ENCODE peak calls at places on chromosomes 12 and 14, in ten cellular contexts. A is MM.1S; L is mesendoderm; I is tibial nerve; B is osteoblast; O is upper lobe of left lung; D is colonic mucosa; T is CD4-positive, alpha-beta memory T cell; K is brain microvascular endothelial cell; H is left ventricle myocardium inferior. Z is an unnamed sample.

GRCh38 chr12:18373176-18373575 is 111.9 kb downstream of the PIK3C2G start:
- DNase-seq in O (no peak), K (no peak), B (no peak), A (no peak), D (no peak), T (no peak), I (no peak), L (no peak), H (no peak), Z (no peak)

GRCh38 chr14:54627718-54628345 is 60.9 kb downstream of the SAMD4A start:
- DNase-seq in L (peak), B (peak), K (peak), T (peak), H (peak), I (peak), D (peak), O (no peak), A (peak), Z (peak)

GRCh38 chr12:34398706-34399630 is 376.7 kb downstream of the ALG10 start:
- DNase-seq in H (peak), I (no peak), K (no peak), A (no peak), B (peak), T (no peak), D (peak), L (no peak), O (peak), Z (no peak)

GRCh38 chr14:73370561-73370960 is 87.8 kb downstream of the NUMB start:
- DNase-seq in T (no peak), A (no peak), D (no peak), L (no peak), O (no peak), K (no peak), B (no peak), I (no peak), H (no peak), Z (no peak)

GRCh38 chr12:44053550-44054243 is 217.8 kb downstream of the TMEM117 start:
- DNase-seq in B (peak), O (no peak), T (no peak), I (no peak), L (no peak), D (no peak), A (no peak), H (no peak), K (no peak), Z (no peak)

GRCh38 chr12:6949063-6949594 is 2.0 kb upstream of the PTPN6 start:
- DNase-seq in I (no peak), K (no peak), L (no peak), D (no peak), T (peak), H (peak), O (no peak), A (peak), B (peak), Z (no peak)

GRCh38 chr12:103944964-103945363 is 14.8 kb downstream of the HSP90B1 start:
- DNase-seq in D (no peak), L (no peak), A (no peak), T (no peak), H (no peak), B (no peak), K (no peak), I (no peak), O (no peak), Z (no peak)

GRCh38 chr12:57089259-57090245 is 638 bp downstream of the NAB2 start:
- DNase-seq in T (peak), K (peak), I (peak), A (no peak), H (peak), O (peak), B (peak), L (peak), D (peak), Z (peak)

GRCh38 chr14:24156840-24157239 is 4.2 kb upstream of the IRF9 start:
- DNase-seq in T (no peak), A (no peak), H (no peak), K (no peak), B (peak), O (no peak), I (no peak), D (no peak), L (no peak), Z (no peak)

GRCh38 chr14:63663428-63664142 is 21.9 kb upstream of the WDR89 start:
- DNase-seq in L (peak), D (no peak), O (no peak), H (no peak), A (no peak), B (no peak), T (no peak), I (no peak), K (no peak), Z (no peak)

GRCh38 chr14:83940253-83940652 is 1589.7 kb upstream of the FLRT2 start:
- DNase-seq in O (no peak), K (no peak), B (no peak), H (no peak), D (no peak), A (no peak), T (no peak), L (peak), I (no peak), Z (no peak)

GRCh38 chr12:4274960-4275868 is 1.7 kb downstream of the CCND2 start:
- DNase-seq in H (no peak), L (no peak), I (no peak), K (no peak), B (peak), A (no peak), O (no peak), D (peak), T (peak), Z (no peak)

GRCh38 chr14:105257464-105257863 is 9.1 kb downstream of the BTBD6 start:
- DNase-seq in A (no peak), K (no peak), D (peak), T (peak), O (no peak), L (no peak), H (no peak), I (no peak), B (peak), Z (no peak)

GRCh38 chr12:12486661-12487240 is 75.9 kb downstream of the DUSP16 start:
- DNase-seq in T (no peak), L (no peak), O (no peak), I (no peak), D (no peak), K (no peak), B (no peak), A (no peak), H (no peak), Z (no peak)

GRCh38 chr14:51014086-51014485 is 69.8 kb upstream of the PYGL start:
- DNase-seq in D (no peak), H (no peak), B (peak), I (no peak), A (no peak), O (no peak), K (peak), L (no peak), T (no peak), Z (no peak)

GRCh38 chr12:84058136-84058535 is 854.5 kb downstream of the SLC6A15 start:
- DNase-seq in O (no peak), A (no peak), H (no peak), K (no peak), D (no peak), L (peak), B (no peak), T (no peak), I (no peak), Z (no peak)

GRCh38 chr14:50025776-50026175 is 90.6 kb downstream of the VCPKMT start:
- DNase-seq in O (no peak), A (no peak), I (no peak), L (no peak), T (no peak), D (no peak), H (no peak), K (no peak), B (no peak), Z (no peak)

GRCh38 chr12:103505371-103506236 is 9.8 kb upstream of the C12orf42 start:
- DNase-seq in A (peak), D (no peak), L (no peak), O (no peak), H (no peak), K (no peak), I (no peak), B (no peak), T (no peak), Z (no peak)

GRCh38 chr14:79856357-79856756 is 354.9 kb downstream of the DIO2 start:
- DNase-seq in I (no peak), L (no peak), H (no peak), O (no peak), B (no peak), T (no peak), D (no peak), A (no peak), K (peak), Z (no peak)

GRCh38 chr12:64814432-64814831 is 10.0 kb upstream of the TBC1D30 start:
- DNase-seq in D (no peak), O (no peak), I (no peak), A (no peak), K (no peak), L (no peak), H (no peak), B (no peak), T (no peak), Z (no peak)

GRCh38 chr12:49059385-49060232 is 985 bp downstream of the KMT2D start:
- DNase-seq in D (peak), L (peak), I (no peak), B (peak), O (no peak), H (no peak), K (peak), A (peak), T (no peak), Z (no peak)

GRCh38 chr12:64450711-64451486 is 1.0 kb upstream of the TBK1 start:
- DNase-seq in O (peak), A (peak), D (peak), B (peak), I (no peak), H (no peak), T (no peak), K (peak), L (peak), Z (peak)

GRCh38 chr12:47832263-47832933 is 12.7 kb upstream of the HDAC7 start:
- DNase-seq in A (no peak), B (peak), H (no peak), O (no peak), T (no peak), K (no peak), L (no peak), D (no peak), I (no peak), Z (no peak)
- H3K27ac ChIP-seq in A (no peak), B (no peak), H (no peak), O (no peak), T (peak), K (no peak), L (no peak), D (no peak), I (no peak), Z (no peak)

DNA sequence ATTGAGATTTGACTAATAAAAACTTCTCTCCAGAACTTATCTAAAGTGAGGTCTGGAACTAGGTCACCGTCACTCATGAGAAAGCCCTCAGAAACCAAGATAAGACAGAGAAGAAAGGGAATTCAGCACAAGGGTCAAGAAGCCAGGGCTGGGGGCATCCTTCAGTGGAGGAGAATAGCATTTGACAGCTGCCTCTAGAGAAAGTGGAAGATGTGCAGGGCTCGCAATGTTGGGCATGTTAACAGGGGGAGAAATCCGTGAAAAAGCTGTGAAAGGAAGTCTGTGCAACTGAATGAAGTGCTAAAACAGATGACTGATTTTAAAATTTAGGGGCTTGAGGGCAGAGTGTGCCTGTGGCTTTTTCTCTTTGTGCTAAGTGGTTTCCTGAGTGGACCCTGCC is 97.7 kb upstream of the IFNG-AS1 start:
- DNase-seq in T (no peak), H (no peak), D (no peak), B (no peak), K (no peak), L (no peak), A (no peak), O (no peak), I (no peak), Z (no peak)
- H3K27ac ChIP-seq in T (no peak), H (no peak), D (no peak), B (no peak), K (no peak), L (no peak), A (no peak), O (no peak), I (no peak), Z (no peak)

DNA sequence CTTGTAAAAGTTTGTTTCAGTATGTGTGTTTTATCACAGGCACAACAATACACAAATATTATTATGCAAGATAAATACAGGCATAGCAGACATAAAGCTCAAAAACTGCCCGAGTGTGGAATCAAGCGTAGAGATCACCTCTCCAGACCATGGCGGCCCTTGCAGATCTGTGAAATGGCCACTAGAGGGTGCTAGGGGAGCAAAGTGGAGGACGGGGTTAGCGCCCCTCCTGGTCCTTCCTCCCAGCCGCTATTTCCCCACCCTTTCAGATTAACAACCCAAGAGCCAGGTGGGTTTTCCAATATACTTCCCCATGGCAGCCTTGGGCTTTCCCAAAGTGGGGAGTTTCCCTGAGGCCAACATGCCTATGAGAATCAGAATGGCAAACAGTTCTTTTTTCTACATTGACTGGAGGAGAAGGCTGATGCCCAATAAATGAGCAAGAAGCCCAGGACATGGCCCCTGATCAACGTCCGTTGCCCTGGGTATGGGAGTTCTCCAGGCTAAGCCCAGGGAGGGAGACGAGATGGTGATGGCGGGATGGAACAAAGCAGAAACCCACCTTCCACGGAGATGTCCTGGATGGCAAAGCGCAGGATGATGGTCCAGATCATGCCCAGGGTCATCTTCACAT is 67.4 kb downstream of the ACTN1 start:
- DNase-seq in T (peak), D (peak), B (peak), I (peak), L (peak), H (peak), A (peak), K (peak), O (peak), Z (no peak)
- H3K27ac ChIP-seq in T (no peak), D (no peak), B (peak), I (no peak), L (no peak), H (no peak), A (no peak), K (no peak), O (no peak), Z (no peak)

DNA sequence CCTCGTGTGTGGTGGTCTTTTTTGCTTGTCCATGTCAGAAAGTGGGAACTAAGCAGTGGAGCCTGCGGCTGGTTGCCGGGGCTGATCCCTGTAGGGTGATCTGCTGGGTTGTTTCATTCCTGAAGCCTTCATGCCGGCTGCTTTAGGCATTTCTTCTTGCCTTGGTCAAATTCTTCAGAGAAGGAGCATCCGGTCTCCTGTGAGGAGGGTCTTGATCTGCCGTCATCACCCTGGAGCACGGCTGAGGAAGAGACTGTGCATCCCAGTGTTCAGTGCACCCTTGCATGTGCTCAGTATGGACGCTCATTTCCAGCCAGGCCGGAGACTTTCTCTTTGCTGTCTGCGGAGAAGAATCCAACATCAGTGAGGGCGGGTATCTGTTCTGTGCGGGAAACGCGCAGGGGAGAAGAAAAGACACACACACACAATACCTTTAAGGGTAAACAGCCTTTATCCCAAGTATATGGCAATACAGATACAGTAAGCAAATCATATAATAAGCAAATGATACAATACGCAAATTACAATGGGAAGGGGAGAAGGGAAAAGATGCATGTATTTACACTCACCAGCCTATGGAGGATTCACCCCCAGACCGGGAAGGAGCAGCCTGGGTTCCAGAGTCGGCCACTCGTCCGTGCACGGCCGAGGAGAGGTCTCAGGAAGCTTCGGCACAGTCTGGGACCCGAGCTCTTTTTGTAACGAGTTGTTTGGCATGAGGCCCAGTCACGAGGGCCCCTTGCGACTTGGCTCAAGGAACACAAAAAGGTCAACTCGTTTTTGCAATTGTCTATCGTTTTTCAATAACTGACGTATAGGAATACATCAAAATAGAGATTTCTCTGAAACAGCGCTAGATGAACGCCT is 1366.8 kb upstream of the TMEM132C start:
- DNase-seq in O (no peak), I (no peak), H (no peak), D (no peak), A (no peak), T (no peak), B (no peak), L (no peak), K (no peak), Z (no peak)
- H3K27ac ChIP-seq in O (no peak), I (no peak), H (no peak), D (no peak), A (no peak), T (no peak), B (no peak), L (no peak), K (no peak), Z (no peak)

DNA sequence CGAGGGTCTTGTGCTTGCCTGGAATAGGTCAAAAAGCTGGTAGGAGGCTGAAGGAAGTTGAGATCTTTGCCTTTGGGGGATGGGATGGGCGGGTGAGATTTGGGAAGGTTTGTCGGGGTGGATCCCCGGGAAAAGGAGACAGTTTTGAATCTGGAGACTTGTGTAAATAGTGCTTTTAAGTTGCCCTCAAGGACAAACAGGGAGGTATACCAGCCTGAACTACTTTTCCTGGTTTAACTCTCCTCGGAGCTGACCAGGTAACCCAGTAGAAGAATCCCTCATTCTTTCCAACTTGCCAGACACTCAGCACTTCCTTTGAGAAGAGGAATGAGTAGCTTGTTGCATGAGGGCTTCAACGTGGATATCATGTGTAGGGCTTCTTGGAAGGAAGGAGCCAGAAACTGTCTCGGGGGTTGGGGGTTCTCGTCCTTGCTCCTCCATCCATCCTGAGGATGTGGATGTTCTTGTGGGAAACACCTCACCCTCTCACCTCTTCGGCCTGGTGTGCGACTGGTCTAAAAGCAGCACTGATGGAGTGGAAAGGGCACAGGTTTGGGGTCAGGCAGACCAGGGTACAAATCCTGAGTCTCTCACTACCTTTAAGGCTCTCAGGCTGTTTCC is 1.9 kb downstream of the TEAD4 start:
- DNase-seq in H (no peak), O (no peak), T (no peak), B (peak), D (no peak), A (no peak), I (no peak), K (no peak), L (peak), Z (no peak)
- H3K27ac ChIP-seq in H (peak), O (peak), T (no peak), B (peak), D (no peak), A (no peak), I (no peak), K (no peak), L (peak), Z (no peak)

GRCh38 chr14:64706552-64707193 is 2.4 kb downstream of the PLEKHG3 start:
- DNase-seq in A (no peak), B (no peak), I (no peak), D (no peak), K (no peak), H (no peak), T (no peak), L (peak), O (no peak), Z (peak)

GRCh38 chr14:64706119-64706465 is 1.9 kb downstream of the PLEKHG3 start:
- DNase-seq in H (no peak), I (no peak), B (no peak), T (no peak), L (peak), A (no peak), D (no peak), O (no peak), K (no peak), Z (no peak)

GRCh38 chr14:64707661-64708060 is 3.4 kb downstream of the PLEKHG3 start:
- DNase-seq in K (peak), B (peak), T (peak), A (no peak), O (peak), I (no peak), D (no peak), L (peak), H (no peak), Z (no peak)

GRCh38 chr14:64709126-64709525 is 4.9 kb downstream of the PLEKHG3 start:
- DNase-seq in I (no peak), H (no peak), T (no peak), L (no peak), B (no peak), A (no peak), O (peak), D (no peak), K (no peak), Z (no peak)

DNA sequence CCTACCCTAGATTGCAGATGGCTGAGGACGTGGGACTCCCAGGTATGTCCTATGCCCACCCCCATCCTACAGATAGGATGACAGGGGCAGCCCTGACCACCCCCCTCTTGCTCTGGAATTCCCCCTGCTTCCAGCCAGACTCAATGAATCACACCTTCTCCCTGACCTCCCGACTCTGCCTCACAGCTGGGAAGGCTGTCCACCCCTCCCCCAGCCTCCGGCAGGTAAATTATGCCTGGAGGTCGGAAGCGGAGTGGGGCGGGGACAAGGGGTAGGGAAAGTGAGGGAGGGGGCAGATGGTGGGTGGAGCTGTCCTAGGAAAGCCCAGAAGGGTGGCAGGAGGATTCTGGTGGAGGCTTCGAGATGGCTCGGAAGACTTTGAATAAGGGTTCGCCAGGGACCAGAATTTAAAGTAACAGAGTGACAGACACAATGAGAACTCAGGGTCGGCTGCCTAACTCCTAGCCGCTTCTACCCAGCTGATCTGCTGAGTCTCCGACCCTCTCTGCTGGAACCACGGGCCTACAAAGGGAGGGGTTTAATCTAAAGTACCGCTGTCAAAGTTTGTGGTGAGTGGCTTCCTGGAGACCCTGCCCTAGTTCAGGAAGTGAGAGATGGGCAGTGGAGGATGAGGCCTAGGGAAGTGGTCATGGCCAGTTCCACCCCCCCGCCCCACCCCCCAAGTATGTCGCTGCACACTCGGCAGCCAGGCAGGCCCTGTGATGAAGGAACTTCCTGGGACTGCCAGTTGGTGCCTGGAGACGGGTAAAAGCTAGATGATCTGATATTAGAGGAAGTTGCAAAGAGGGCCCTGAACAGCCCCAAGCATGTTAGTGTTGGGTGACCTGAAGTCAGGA is 4.2 kb downstream of the PLEKHG3 start:
- DNase-seq in L (peak), A (no peak), O (peak), T (peak), I (no peak), K (no peak), D (peak), H (no peak), B (no peak), Z (no peak)
- H3K27ac ChIP-seq in L (peak), A (no peak), O (peak), T (peak), I (peak), K (peak), D (peak), H (peak), B (no peak), Z (peak)

Z was measured in caudate nucleus.